ENCODE peak calls at places on chromosome 10, in four cellular contexts. G, N, L and P are unnamed samples.
A peak's percentile ranks its signal among the peaks of the same experiment; 100 is the strongest.

GRCh38 chr10:15140640-15141039 is 27.9 kb downstream of the NMT2 start:
- DNase-seq in G (no peak), L (no peak), N (no peak), P (no peak)

GRCh38 chr10:72044417-72045041 is 43.8 kb downstream of the SPOCK2 start:
- DNase-seq in N (no peak), G (peak; percentile 36), L (no peak), P (no peak)

GRCh38 chr10:13614530-13615332 is 28.0 kb downstream of the PRPF18 start:
- DNase-seq in G (peak; percentile 78), N (no peak), L (peak; percentile 56), P (no peak)

GRCh38 chr10:77643795-77644468 is 6.3 kb upstream of the KCNMA1 start:
- DNase-seq in N (peak; percentile 41), L (peak; percentile 49), G (peak; percentile 36), P (peak; percentile 70)

GRCh38 chr10:67607472-67607871 is 88.5 kb downstream of the CTNNA3 start:
- DNase-seq in N (no peak), L (no peak), G (no peak), P (no peak)

GRCh38 chr10:122495406-122496340 is 34.3 kb downstream of the HTRA1 start:
- DNase-seq in G (peak; percentile 31), L (peak; percentile 64), N (no peak), P (no peak)

GRCh38 chr10:131915484-131915883 is 14.7 kb downstream of the PPP2R2D start:
- DNase-seq in G (no peak), L (no peak), N (no peak), P (no peak)

GRCh38 chr10:96306516-96306915 is 2.3 kb downstream of the DNTT start:
- DNase-seq in L (no peak), G (no peak), N (peak; percentile 88), P (peak; percentile 29)

GRCh38 chr10:108861181-108861754 is 1062.0 kb downstream of the XPNPEP1 start:
- DNase-seq in G (no peak), N (no peak), L (no peak), P (no peak)

GRCh38 chr10:48838830-48839229 is 100.8 kb downstream of the LRRC18 start:
- DNase-seq in N (no peak), G (no peak), L (no peak), P (no peak)

GRCh38 chr10:71394926-71395562 is 1.7 kb upstream of the CDH23 start:
- DNase-seq in L (no peak), N (no peak), G (no peak), P (no peak)

GRCh38 chr10:108244443-108245228 is 1080.1 kb upstream of the SORCS1 start:
- DNase-seq in G (no peak), N (no peak), L (no peak), P (no peak)

GRCh38 chr10:122663516-122664130 is 36.0 kb downstream of the C10orf120 start:
- DNase-seq in L (no peak), G (no peak), N (no peak), P (no peak)

GRCh38 chr10:8794860-8795259 is 740.4 kb downstream of the GATA3 start:
- DNase-seq in L (no peak), G (no peak), N (no peak), P (no peak)

GRCh38 chr10:13787015-13787421 is 200.3 kb downstream of the PRPF18 start:
- DNase-seq in N (peak; percentile 79), L (no peak), G (no peak), P (peak; percentile 90)

GRCh38 chr10:31036209-31036608 is 4.5 kb upstream of the ZNF438 start:
- DNase-seq in N (no peak), G (no peak), L (no peak), P (no peak)

GRCh38 chr10:31697271-31698168 is 231.1 kb downstream of the ARHGAP12 start:
- DNase-seq in G (no peak), L (peak; percentile 31), N (no peak), P (no peak)

GRCh38 chr10:43076876-43077420 is at the start of gene RET:
- DNase-seq in N (no peak), L (no peak), G (peak; percentile 40), P (no peak)

GRCh38 chr10:21526952-21527633 is 1.6 kb upstream of the SKIDA1 start:
- DNase-seq in L (no peak), G (peak; percentile 87), N (no peak), P (peak; percentile 74)

GRCh38 chr10:97140284-97140846 is 45.4 kb downstream of the SLIT1 start:
- DNase-seq in N (no peak), L (no peak), G (no peak), P (no peak)

GRCh38 chr10:30804478-30805055 is 175.0 kb upstream of the LYZL2 start:
- DNase-seq in G (no peak), N (no peak), L (no peak), P (no peak)

GRCh38 chr10:122163182-122164027 is 107.7 kb upstream of the BTBD16 start:
- DNase-seq in L (no peak), G (no peak), N (no peak), P (no peak)

GRCh38 chr10:50927522-50928189 is 42.2 kb upstream of the A1CF start:
- DNase-seq in L (no peak), N (no peak), G (no peak), P (no peak)

GRCh38 chr10:116654816-116655215 is 34.1 kb downstream of the PNLIPRP2 start:
- DNase-seq in N (no peak), G (peak; percentile 38), L (no peak), P (peak; percentile 7)
- TF ChIP-seq CTCF in N (peak; percentile 50), G (peak; percentile 40), L (peak; percentile 3), P (peak; percentile 27)

DNA sequence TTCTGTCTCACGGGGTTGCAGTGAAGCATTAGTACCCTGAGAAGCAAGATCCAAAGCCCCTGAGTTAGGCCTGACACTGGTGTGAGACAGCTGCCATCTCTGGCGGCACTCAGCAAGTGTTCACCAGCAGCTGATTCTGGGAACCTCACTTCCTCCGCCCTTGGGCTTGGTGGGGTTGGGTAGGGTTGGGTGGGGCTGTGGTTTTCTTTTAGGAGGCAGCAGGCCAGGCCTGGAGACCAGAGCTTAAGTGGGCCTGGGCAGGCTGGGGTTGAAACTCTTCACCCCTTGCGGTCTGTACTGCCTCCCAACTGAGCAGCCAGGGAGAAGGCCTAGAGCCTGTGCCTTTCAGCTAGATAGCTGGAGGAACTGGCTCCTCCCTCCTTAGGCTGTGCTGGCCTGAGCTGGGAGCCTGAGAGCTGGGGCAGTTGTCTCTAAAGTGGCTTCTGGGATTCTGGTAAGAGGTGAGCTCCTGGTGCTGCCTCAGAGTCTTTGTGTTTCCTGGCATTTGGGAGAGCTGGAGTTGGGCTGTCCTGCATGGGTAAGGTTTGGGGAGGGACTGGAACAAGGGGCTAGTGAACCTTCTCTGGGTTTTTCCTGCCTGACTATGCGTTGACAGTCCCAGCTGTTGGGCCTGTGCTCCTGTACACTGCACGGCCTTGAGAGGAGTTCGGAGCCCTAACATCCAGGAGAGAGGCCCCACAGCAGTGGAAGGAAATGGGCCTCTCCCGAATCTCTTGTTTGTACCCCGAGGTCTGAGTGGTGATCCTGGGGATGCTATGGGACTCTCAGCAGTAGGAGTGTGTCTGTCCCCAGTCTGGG is 5.1 kb downstream of the TSPAN14 start:
- DNase-seq in L (no peak), G (no peak), N (peak; percentile 82), P (peak; percentile 89)
- H3K4me3 ChIP-seq in L (no peak overlapping the region), G (no peak overlapping the region), N (peak overlapping the region; percentile 32), P (peak overlapping the region; percentile 3)

GRCh38 chr10:84665883-84666463 is 337.6 kb downstream of the CCSER2 start:
- DNase-seq in G (peak; percentile 62), L (no peak), N (peak; percentile 49), P (peak; percentile 42)
- TF ChIP-seq CTCF in G (peak; percentile 41), L (no peak), N (peak; percentile 86), P (peak; percentile 75)

GRCh38 chr10:26437637-26438461 is at the start of gene APBB1IP:
- DNase-seq in N (peak; percentile 94), L (no peak), G (no peak), P (peak; percentile 88)
- H3K4me3 ChIP-seq in N (peak within 1 kb of the TSS; percentile 93), L (peak within 1 kb of the TSS; percentile 16), G (no peak within 1 kb of the TSS), P (peak within 1 kb of the TSS; percentile 93)

GRCh38 chr10:80449545-80449944 is 4.6 kb upstream of the TSPAN14 start:
- DNase-seq in G (peak; percentile 59), L (no peak), N (no peak), P (no peak)
- TF ChIP-seq CTCF in G (no peak), L (no peak), N (no peak), P (no peak)

GRCh38 chr10:101229275-101230184 is at the start of gene LBX1:
- DNase-seq in G (no peak), N (no peak), L (no peak), P (no peak)
- H3K4me3 ChIP-seq in G (peak within 1 kb of the TSS; percentile 21), N (no peak within 1 kb of the TSS), L (no peak within 1 kb of the TSS), P (no peak within 1 kb of the TSS)

GRCh38 chr10:63666836-63667383 is 145.7 kb downstream of the REEP3 start:
- DNase-seq in L (peak; percentile 100), N (no peak), G (no peak), P (peak; percentile 77)
- TF ChIP-seq CTCF in L (no peak), N (no peak), G (no peak), P (no peak)

GRCh38 chr10:86825366-86825765 is 68.9 kb downstream of the BMPR1A start:
- DNase-seq in N (no peak), G (no peak), L (no peak), P (no peak)
- H3K4me3 ChIP-seq in N (no peak overlapping the region), G (no peak overlapping the region), L (no peak overlapping the region), P (no peak overlapping the region)